ENCODE peak calls at places on chromosomes 4 and X, in seven cellular contexts. One of them, this sample, is unnamed.
A peak's percentile ranks its signal among the peaks of the same experiment; 100 is the strongest.

GRCh38 chr4:1385373-1386340 is 20.6 kb downstream of the NKX1-1 start:
- DNase-seq in epithelial cell of proximal tubule: no peak
- DNase-seq in astrocyte: no peak
- DNase-seq in ovary: no peak
- DNase-seq in hepatocyte: no peak
- DNase-seq in neural crest cell: no peak
- DNase-seq in tibial nerve: no peak
- DNase-seq in this sample: peak; percentile 51

GRCh38 chr4:107654694-107655093 is 65.3 kb downstream of the PAPSS1 start:
- DNase-seq in epithelial cell of proximal tubule: no peak
- DNase-seq in astrocyte: no peak
- DNase-seq in ovary: no peak
- DNase-seq in hepatocyte: peak; percentile 23
- DNase-seq in neural crest cell: peak; percentile 3
- DNase-seq in tibial nerve: no peak
- DNase-seq in this sample: no peak

GRCh38 chr4:184648220-184649025 is 824 bp downstream of the CASP3 start:
- DNase-seq in epithelial cell of proximal tubule: no peak
- DNase-seq in astrocyte: peak; percentile 56
- DNase-seq in ovary: peak; percentile 75
- DNase-seq in hepatocyte: peak; percentile 69
- DNase-seq in neural crest cell: peak; percentile 26
- DNase-seq in tibial nerve: peak; percentile 34
- DNase-seq in this sample: no peak

GRCh38 chr4:173917255-173917960 is 366.1 kb downstream of the FBXO8 start:
- DNase-seq in epithelial cell of proximal tubule: no peak
- DNase-seq in astrocyte: peak; percentile 73
- DNase-seq in ovary: no peak
- DNase-seq in hepatocyte: no peak
- DNase-seq in neural crest cell: no peak
- DNase-seq in tibial nerve: no peak
- DNase-seq in this sample: no peak

GRCh38 chrX:13223868-13224555 is 95.8 kb downstream of the ATXN3L start:
- DNase-seq in epithelial cell of proximal tubule: peak; percentile 82
- DNase-seq in astrocyte: peak; percentile 92
- DNase-seq in ovary: no peak
- DNase-seq in hepatocyte: peak; percentile 40
- DNase-seq in neural crest cell: no peak
- DNase-seq in tibial nerve: no peak
- DNase-seq in this sample: no peak

GRCh38 chr4:87679449-87680169 is 29.5 kb downstream of the DMP1 start:
- DNase-seq in epithelial cell of proximal tubule: no peak
- DNase-seq in astrocyte: peak; percentile 39
- DNase-seq in ovary: peak; percentile 53
- DNase-seq in hepatocyte: peak; percentile 73
- DNase-seq in neural crest cell: peak; percentile 69
- DNase-seq in tibial nerve: no peak
- DNase-seq in this sample: no peak

GRCh38 chr4:116953947-116954346 is 131.4 kb downstream of the TRAM1L1 start:
- DNase-seq in epithelial cell of proximal tubule: no peak
- DNase-seq in astrocyte: no peak
- DNase-seq in ovary: no peak
- DNase-seq in hepatocyte: no peak
- DNase-seq in neural crest cell: no peak
- DNase-seq in tibial nerve: no peak
- DNase-seq in this sample: no peak

GRCh38 chr4:72325215-72325614 is 243.8 kb downstream of the ADAMTS3 start:
- DNase-seq in epithelial cell of proximal tubule: no peak
- DNase-seq in astrocyte: no peak
- DNase-seq in ovary: no peak
- DNase-seq in hepatocyte: peak; percentile 9
- DNase-seq in neural crest cell: no peak
- DNase-seq in tibial nerve: no peak
- DNase-seq in this sample: no peak

GRCh38 chr4:6917445-6918241 is 8.0 kb downstream of the TBC1D14 start:
- DNase-seq in epithelial cell of proximal tubule: peak; percentile 31
- DNase-seq in astrocyte: no peak
- DNase-seq in ovary: peak; percentile 71
- DNase-seq in hepatocyte: peak; percentile 92
- DNase-seq in neural crest cell: no peak
- DNase-seq in tibial nerve: peak; percentile 49
- DNase-seq in this sample: no peak

GRCh38 chrX:21375795-21376069 is 1.5 kb downstream of the CNKSR2 start:
- DNase-seq in epithelial cell of proximal tubule: no peak
- DNase-seq in astrocyte: no peak
- DNase-seq in ovary: no peak
- DNase-seq in hepatocyte: peak; percentile 8
- DNase-seq in neural crest cell: no peak
- DNase-seq in tibial nerve: no peak
- DNase-seq in this sample: no peak

GRCh38 chr4:78560296-78560963 is 8.9 kb downstream of the ANXA3 start:
- DNase-seq in epithelial cell of proximal tubule: no peak
- DNase-seq in astrocyte: peak; percentile 95
- DNase-seq in ovary: no peak
- DNase-seq in hepatocyte: peak; percentile 65
- DNase-seq in neural crest cell: no peak
- DNase-seq in tibial nerve: no peak
- DNase-seq in this sample: no peak

GRCh38 chrX:47460561-47460960 is 22.5 kb downstream of the ZNF41 start:
- DNase-seq in epithelial cell of proximal tubule: no peak
- DNase-seq in astrocyte: no peak
- DNase-seq in ovary: no peak
- DNase-seq in hepatocyte: no peak
- DNase-seq in neural crest cell: no peak
- DNase-seq in tibial nerve: no peak
- DNase-seq in this sample: no peak

GRCh38 chrX:129755779-129756650 is 17.2 kb downstream of the XPNPEP2 start:
- DNase-seq in epithelial cell of proximal tubule: no peak
- DNase-seq in astrocyte: no peak
- DNase-seq in ovary: no peak
- DNase-seq in hepatocyte: no peak
- DNase-seq in neural crest cell: no peak
- DNase-seq in tibial nerve: no peak
- DNase-seq in this sample: no peak

GRCh38 chrX:16827225-16827624 is 41.0 kb downstream of the TXLNG start:
- DNase-seq in epithelial cell of proximal tubule: no peak
- DNase-seq in astrocyte: peak; percentile 70
- DNase-seq in ovary: no peak
- DNase-seq in hepatocyte: no peak
- DNase-seq in neural crest cell: no peak
- DNase-seq in tibial nerve: no peak
- DNase-seq in this sample: no peak

GRCh38 chrX:41781500-41781899 is 57.5 kb downstream of the GPR82 start:
- DNase-seq in epithelial cell of proximal tubule: no peak
- DNase-seq in astrocyte: peak; percentile 36
- DNase-seq in ovary: no peak
- DNase-seq in hepatocyte: peak; percentile 60
- DNase-seq in neural crest cell: no peak
- DNase-seq in tibial nerve: no peak
- DNase-seq in this sample: no peak

GRCh38 chrX:152821145-152821765 is 9.3 kb downstream of the CETN2 start:
- DNase-seq in epithelial cell of proximal tubule: no peak
- DNase-seq in astrocyte: no peak
- DNase-seq in ovary: no peak
- DNase-seq in hepatocyte: peak; percentile 58
- DNase-seq in neural crest cell: peak; percentile 39
- DNase-seq in tibial nerve: no peak
- DNase-seq in this sample: no peak

GRCh38 chr4:181007751-181008150 is 1235.5 kb upstream of the TENM3 start:
- DNase-seq in epithelial cell of proximal tubule: peak; percentile 44
- DNase-seq in astrocyte: peak; percentile 61
- DNase-seq in ovary: no peak
- DNase-seq in hepatocyte: no peak
- DNase-seq in neural crest cell: no peak
- DNase-seq in tibial nerve: no peak
- DNase-seq in this sample: no peak

GRCh38 chr4:181006509-181007290 is 1236.5 kb upstream of the TENM3 start:
- DNase-seq in epithelial cell of proximal tubule: no peak
- DNase-seq in astrocyte: no peak
- DNase-seq in ovary: no peak
- DNase-seq in hepatocyte: no peak
- DNase-seq in neural crest cell: no peak
- DNase-seq in tibial nerve: no peak
- DNase-seq in this sample: no peak

GRCh38 chr4:180999217-180999616 is 1244.0 kb upstream of the TENM3 start:
- DNase-seq in epithelial cell of proximal tubule: no peak
- DNase-seq in astrocyte: no peak
- DNase-seq in ovary: no peak
- DNase-seq in hepatocyte: no peak
- DNase-seq in neural crest cell: no peak
- DNase-seq in tibial nerve: no peak
- DNase-seq in this sample: no peak

GRCh38 chr4:181008164-181008563 is 1235.0 kb upstream of the TENM3 start:
- DNase-seq in epithelial cell of proximal tubule: peak; percentile 88
- DNase-seq in astrocyte: peak; percentile 79
- DNase-seq in ovary: no peak
- DNase-seq in hepatocyte: no peak
- DNase-seq in neural crest cell: no peak
- DNase-seq in tibial nerve: no peak
- DNase-seq in this sample: no peak

GRCh38 chr4:181004056-181004455 is 1239.1 kb upstream of the TENM3 start:
- DNase-seq in epithelial cell of proximal tubule: no peak
- DNase-seq in astrocyte: peak; percentile 23
- DNase-seq in ovary: no peak
- DNase-seq in hepatocyte: no peak
- DNase-seq in neural crest cell: no peak
- DNase-seq in tibial nerve: no peak
- DNase-seq in this sample: no peak
- TF ChIP-seq CTCF in epithelial cell of proximal tubule: no peak
- TF ChIP-seq CTCF in astrocyte: no peak
- TF ChIP-seq CTCF in ovary: no peak
- TF ChIP-seq CTCF in hepatocyte: no peak
- TF ChIP-seq CTCF in neural crest cell: no peak
- TF ChIP-seq CTCF in tibial nerve: no peak
- TF ChIP-seq CTCF in this sample: no peak

GRCh38 chr4:25857403-25857802 is 5.4 kb downstream of the SEL1L3 start:
- DNase-seq in epithelial cell of proximal tubule: no peak
- DNase-seq in astrocyte: no peak
- DNase-seq in ovary: no peak
- DNase-seq in hepatocyte: no peak
- DNase-seq in neural crest cell: no peak
- DNase-seq in tibial nerve: no peak
- DNase-seq in this sample: no peak
- TF ChIP-seq CTCF in epithelial cell of proximal tubule: peak; percentile 56
- TF ChIP-seq CTCF in astrocyte: no peak
- TF ChIP-seq CTCF in ovary: no peak
- TF ChIP-seq CTCF in hepatocyte: no peak
- TF ChIP-seq CTCF in neural crest cell: no peak
- TF ChIP-seq CTCF in tibial nerve: no peak
- TF ChIP-seq CTCF in this sample: peak; percentile 14

GRCh38 chr4:77432702-77433101 is 172.9 kb upstream of the CXCL13 start:
- DNase-seq in epithelial cell of proximal tubule: no peak
- DNase-seq in astrocyte: no peak
- DNase-seq in ovary: no peak
- DNase-seq in hepatocyte: no peak
- DNase-seq in neural crest cell: no peak
- DNase-seq in tibial nerve: no peak
- DNase-seq in this sample: no peak
- TF ChIP-seq CTCF in epithelial cell of proximal tubule: peak; percentile 32
- TF ChIP-seq CTCF in astrocyte: no peak
- TF ChIP-seq CTCF in ovary: no peak
- TF ChIP-seq CTCF in hepatocyte: peak; percentile 9
- TF ChIP-seq CTCF in neural crest cell: peak; percentile 18
- TF ChIP-seq CTCF in tibial nerve: no peak
- TF ChIP-seq CTCF in this sample: no peak

DNA sequence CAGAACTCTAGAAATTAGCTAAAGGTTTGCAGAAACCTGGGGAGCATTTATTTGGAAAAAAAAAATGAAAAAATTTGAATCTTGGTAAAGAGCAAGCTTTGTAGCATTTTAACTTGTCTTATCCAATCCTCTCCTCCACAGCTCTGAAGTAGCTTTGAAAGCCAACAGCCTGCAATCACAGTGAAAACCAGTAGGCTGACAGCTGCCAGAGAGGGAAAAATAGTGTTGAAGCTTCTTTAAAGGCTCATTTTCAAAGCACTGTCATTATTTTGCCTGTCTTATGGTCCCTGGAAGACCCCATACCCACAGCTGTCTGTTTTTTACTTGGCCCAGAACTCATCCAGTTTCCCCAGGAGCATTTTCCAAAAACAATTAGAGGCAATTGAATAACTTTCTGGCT is 230.8 kb upstream of the EDNRA start:
- DNase-seq in epithelial cell of proximal tubule: no peak
- DNase-seq in astrocyte: no peak
- DNase-seq in ovary: no peak
- DNase-seq in hepatocyte: no peak
- DNase-seq in neural crest cell: no peak
- DNase-seq in tibial nerve: no peak
- DNase-seq in this sample: no peak
- TF ChIP-seq CTCF in epithelial cell of proximal tubule: no peak
- TF ChIP-seq CTCF in astrocyte: no peak
- TF ChIP-seq CTCF in ovary: no peak
- TF ChIP-seq CTCF in hepatocyte: no peak
- TF ChIP-seq CTCF in neural crest cell: no peak
- TF ChIP-seq CTCF in tibial nerve: no peak
- TF ChIP-seq CTCF in this sample: no peak

GRCh38 chr4:118682928-118683327 is 2.3 kb upstream of the METTL14 start:
- DNase-seq in epithelial cell of proximal tubule: no peak
- DNase-seq in astrocyte: no peak
- DNase-seq in ovary: no peak
- DNase-seq in hepatocyte: peak; percentile 11
- DNase-seq in neural crest cell: no peak
- DNase-seq in tibial nerve: no peak
- DNase-seq in this sample: no peak
- TF ChIP-seq CTCF in epithelial cell of proximal tubule: peak; percentile 62
- TF ChIP-seq CTCF in astrocyte: peak; percentile 48
- TF ChIP-seq CTCF in ovary: no peak
- TF ChIP-seq CTCF in hepatocyte: peak; percentile 37
- TF ChIP-seq CTCF in neural crest cell: peak; percentile 62
- TF ChIP-seq CTCF in tibial nerve: peak; percentile 20
- TF ChIP-seq CTCF in this sample: peak; percentile 64

DNA sequence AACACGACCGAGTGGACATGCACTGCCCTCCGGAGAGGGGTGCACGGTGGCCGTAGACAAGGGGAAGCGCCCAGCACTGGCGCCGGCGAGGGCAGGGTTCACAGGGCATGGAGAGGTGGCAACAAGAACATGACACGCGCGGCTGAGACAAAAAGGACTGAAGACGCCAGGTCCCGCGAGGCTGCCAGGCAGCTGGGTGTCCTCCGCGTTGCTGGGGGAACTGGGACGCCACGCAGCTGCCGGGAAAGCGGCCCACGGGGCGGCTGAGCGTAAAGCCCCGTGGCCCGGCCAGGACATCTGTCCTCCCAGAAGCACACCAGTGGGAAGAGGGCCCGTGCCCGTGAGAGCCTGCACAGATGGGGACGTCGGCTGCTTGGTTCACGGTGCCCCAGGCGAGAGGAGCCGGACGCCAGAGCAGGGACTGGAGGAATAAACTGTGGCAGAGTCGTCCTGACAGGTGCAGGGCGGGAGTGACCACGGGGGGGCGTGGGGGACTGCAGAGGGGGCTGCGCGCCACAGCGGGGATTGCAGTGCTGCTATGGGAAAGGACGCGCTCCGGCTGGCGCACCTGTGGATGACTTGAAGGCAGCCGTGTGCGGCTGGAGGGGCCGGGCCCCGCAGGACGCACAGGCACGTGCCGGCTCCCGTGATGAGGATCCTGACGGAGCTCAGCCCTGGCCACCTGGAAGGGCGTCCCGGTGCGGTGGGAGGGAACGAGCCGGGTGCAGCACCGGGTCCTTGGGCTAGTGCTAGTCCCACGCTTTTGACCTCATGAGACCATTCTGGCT is 32.1 kb upstream of the GTPBP6 start:
- DNase-seq in epithelial cell of proximal tubule: no peak
- DNase-seq in astrocyte: no peak
- DNase-seq in ovary: no peak
- DNase-seq in hepatocyte: no peak
- DNase-seq in neural crest cell: no peak
- DNase-seq in tibial nerve: no peak
- DNase-seq in this sample: peak; percentile 68
- TF ChIP-seq CTCF in epithelial cell of proximal tubule: no peak
- TF ChIP-seq CTCF in astrocyte: no peak
- TF ChIP-seq CTCF in ovary: no peak
- TF ChIP-seq CTCF in hepatocyte: no peak
- TF ChIP-seq CTCF in neural crest cell: no peak
- TF ChIP-seq CTCF in tibial nerve: no peak
- TF ChIP-seq CTCF in this sample: no peak